ENCODE peak calls at places on chromosomes 3 and 15, in four cellular contexts. One of them, this sample, is unnamed.

GRCh38 chr3:98945006-98945626 is 43.6 kb upstream of the DCBLD2 start:
- DNase-seq in gastrocnemius medialis: no peak
- DNase-seq in Caco-2: no peak
- DNase-seq in HL-60: no peak
- DNase-seq in this sample: no peak

GRCh38 chr15:89155656-89156055 is 65.7 kb downstream of the RLBP1 start:
- DNase-seq in gastrocnemius medialis: peak
- DNase-seq in Caco-2: no peak
- DNase-seq in HL-60: no peak
- DNase-seq in this sample: peak

GRCh38 chr3:197478746-197479668 is 76.8 kb downstream of the BDH1 start:
- DNase-seq in HL-60: no peak
- DNase-seq in gastrocnemius medialis: no peak
- DNase-seq in Caco-2: no peak
- DNase-seq in this sample: peak

GRCh38 chr3:187291512-187292132 is at the start of gene MASP1:
- DNase-seq in Caco-2: peak
- DNase-seq in HL-60: no peak
- DNase-seq in gastrocnemius medialis: peak
- DNase-seq in this sample: no peak

GRCh38 chr3:119619094-119619493 is 21.4 kb downstream of the PLA1A start:
- DNase-seq in Caco-2: no peak
- DNase-seq in HL-60: no peak
- DNase-seq in gastrocnemius medialis: no peak
- DNase-seq in this sample: no peak

GRCh38 chr15:64589435-64590084 is 129.2 kb downstream of the ZNF609 start:
- DNase-seq in gastrocnemius medialis: no peak
- DNase-seq in HL-60: no peak
- DNase-seq in Caco-2: no peak
- DNase-seq in this sample: no peak

GRCh38 chr3:136350132-136350531 is 100.0 kb downstream of the PCCB start:
- DNase-seq in HL-60: no peak
- DNase-seq in gastrocnemius medialis: peak
- DNase-seq in Caco-2: no peak
- DNase-seq in this sample: no peak

GRCh38 chr15:70050970-70051369 is 46.7 kb downstream of the TLE3 start:
- DNase-seq in gastrocnemius medialis: no peak
- DNase-seq in Caco-2: no peak
- DNase-seq in HL-60: no peak
- DNase-seq in this sample: no peak

GRCh38 chr15:23897576-23897975 is 210.5 kb upstream of the NDN start:
- DNase-seq in Caco-2: no peak
- DNase-seq in HL-60: no peak
- DNase-seq in gastrocnemius medialis: no peak
- DNase-seq in this sample: no peak

GRCh38 chr3:195071011-195071728 is 199.8 kb downstream of the XXYLT1 start:
- DNase-seq in HL-60: no peak
- DNase-seq in gastrocnemius medialis: no peak
- DNase-seq in Caco-2: no peak
- DNase-seq in this sample: peak

GRCh38 chr3:138694287-138695007 is 85.9 kb downstream of the FAIM start:
- DNase-seq in HL-60: no peak
- DNase-seq in Caco-2: no peak
- DNase-seq in gastrocnemius medialis: no peak
- DNase-seq in this sample: no peak

GRCh38 chr15:67199391-67199790 is 55.1 kb downstream of the AAGAB start:
- DNase-seq in Caco-2: no peak
- DNase-seq in HL-60: no peak
- DNase-seq in gastrocnemius medialis: no peak
- DNase-seq in this sample: no peak

GRCh38 chr3:187744169-187745151 is 808 bp downstream of the BCL6 start:
- DNase-seq in gastrocnemius medialis: peak
- DNase-seq in Caco-2: peak
- DNase-seq in HL-60: no peak
- DNase-seq in this sample: no peak

GRCh38 chr3:186599142-186599784 is 13.6 kb upstream of the AHSG start:
- DNase-seq in Caco-2: peak
- DNase-seq in gastrocnemius medialis: no peak
- DNase-seq in HL-60: no peak
- DNase-seq in this sample: no peak

GRCh38 chr3:56042326-56042951 is 425.8 kb downstream of the ERC2 start:
- DNase-seq in gastrocnemius medialis: no peak
- DNase-seq in Caco-2: peak
- DNase-seq in HL-60: no peak
- DNase-seq in this sample: no peak

GRCh38 chr3:143443851-143444331 is 324.3 kb downstream of the CHST2 start:
- DNase-seq in gastrocnemius medialis: peak
- DNase-seq in HL-60: peak
- DNase-seq in Caco-2: no peak
- DNase-seq in this sample: peak

GRCh38 chr3:107676469-107677309 is 153.9 kb downstream of the BBX start:
- DNase-seq in Caco-2: no peak
- DNase-seq in HL-60: no peak
- DNase-seq in gastrocnemius medialis: no peak
- DNase-seq in this sample: no peak

GRCh38 chr3:49972656-49973055 is 32.7 kb downstream of the RBM6 start:
- DNase-seq in HL-60: no peak
- DNase-seq in gastrocnemius medialis: no peak
- DNase-seq in Caco-2: no peak
- DNase-seq in this sample: no peak

DNA sequence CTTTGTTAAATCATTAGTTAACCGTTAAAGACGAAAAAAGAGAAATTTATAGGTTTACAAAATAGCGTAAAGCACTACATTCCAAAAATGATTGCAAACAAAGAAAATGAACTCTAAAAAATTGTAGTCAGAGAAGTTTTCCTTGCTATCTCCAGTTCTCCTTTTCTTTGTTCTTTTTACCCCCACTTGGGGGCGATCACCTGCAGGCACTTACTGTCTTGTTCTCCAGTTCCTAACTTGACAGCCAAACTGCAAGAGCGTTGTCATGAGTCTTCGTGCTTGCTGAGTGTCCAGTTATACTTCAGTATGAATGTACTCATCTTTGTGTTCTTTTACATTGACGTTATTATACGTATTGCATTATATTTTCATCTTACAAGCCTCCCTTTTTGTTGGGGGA is 54.5 kb downstream of the CHD2 start:
- DNase-seq in HL-60: no peak
- DNase-seq in gastrocnemius medialis: peak
- DNase-seq in Caco-2: peak
- DNase-seq in this sample: no peak
- TF ChIP-seq CTCF in HL-60: no peak
- TF ChIP-seq CTCF in gastrocnemius medialis: no peak
- TF ChIP-seq CTCF in Caco-2: peak
- TF ChIP-seq CTCF in this sample: no peak

GRCh38 chr3:36408146-36408545 is 27.8 kb downstream of the STAC start:
- DNase-seq in Caco-2: peak
- DNase-seq in HL-60: no peak
- DNase-seq in gastrocnemius medialis: no peak
- DNase-seq in this sample: no peak
- TF ChIP-seq CTCF in Caco-2: no peak
- TF ChIP-seq CTCF in HL-60: no peak
- TF ChIP-seq CTCF in gastrocnemius medialis: no peak
- TF ChIP-seq CTCF in this sample: no peak

DNA sequence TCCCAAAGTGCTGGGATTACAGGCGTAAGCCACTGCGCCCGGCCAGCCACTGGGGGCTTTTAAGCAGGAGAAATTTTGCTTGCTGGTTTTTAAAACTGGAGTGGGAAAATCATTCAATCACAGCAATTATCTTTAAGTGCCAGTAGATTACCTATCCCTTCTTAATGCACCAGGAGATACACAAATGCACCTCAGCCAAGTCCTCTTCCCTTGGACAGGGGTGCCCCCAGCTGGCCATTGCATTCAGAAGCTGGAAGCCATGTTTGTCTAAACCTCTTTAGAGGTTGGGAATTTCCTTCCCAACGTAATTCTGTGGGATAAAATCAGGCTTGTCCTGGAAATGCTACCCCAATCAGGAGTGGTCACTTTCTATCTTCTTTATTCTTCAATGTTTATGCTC is 26.6 kb downstream of the MIX23 start:
- DNase-seq in HL-60: no peak
- DNase-seq in Caco-2: peak
- DNase-seq in gastrocnemius medialis: no peak
- DNase-seq in this sample: no peak
- TF ChIP-seq CTCF in HL-60: peak
- TF ChIP-seq CTCF in Caco-2: peak
- TF ChIP-seq CTCF in gastrocnemius medialis: no peak
- TF ChIP-seq CTCF in this sample: no peak

DNA sequence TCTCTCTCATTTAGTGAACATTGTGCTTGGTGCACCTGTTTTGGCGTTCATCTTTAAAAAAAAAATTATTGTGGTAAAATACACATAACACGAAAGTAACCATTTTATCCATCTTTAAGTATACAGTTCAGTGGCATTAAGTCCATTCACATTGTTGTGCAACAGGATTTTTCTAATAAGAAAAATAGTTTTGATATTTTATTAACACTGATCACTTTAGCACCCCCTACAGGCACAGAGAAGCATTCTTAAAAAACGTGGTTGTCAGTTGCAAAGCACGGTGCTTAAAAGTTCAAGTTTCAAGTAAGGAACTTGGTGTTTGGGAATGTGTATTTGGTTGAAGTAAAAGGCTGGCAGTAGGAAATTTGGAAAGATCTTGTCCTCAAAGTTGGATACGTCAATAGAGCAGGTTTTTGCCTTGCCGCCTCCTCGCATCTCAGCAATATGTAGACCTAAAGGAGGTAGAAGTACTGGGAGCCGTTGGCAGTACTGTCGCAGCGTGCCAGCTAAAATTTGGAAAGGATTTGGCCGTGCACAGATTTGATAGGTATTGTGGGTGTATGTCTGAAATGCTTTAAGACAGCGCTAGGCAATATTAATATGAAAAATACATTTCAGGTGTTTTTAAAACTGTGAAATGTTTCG is 110.4 kb downstream of the LRRC28 start:
- DNase-seq in HL-60: no peak
- DNase-seq in gastrocnemius medialis: no peak
- DNase-seq in Caco-2: no peak
- DNase-seq in this sample: no peak
- TF ChIP-seq CTCF in HL-60: no peak
- TF ChIP-seq CTCF in gastrocnemius medialis: peak
- TF ChIP-seq CTCF in Caco-2: peak
- TF ChIP-seq CTCF in this sample: no peak

DNA sequence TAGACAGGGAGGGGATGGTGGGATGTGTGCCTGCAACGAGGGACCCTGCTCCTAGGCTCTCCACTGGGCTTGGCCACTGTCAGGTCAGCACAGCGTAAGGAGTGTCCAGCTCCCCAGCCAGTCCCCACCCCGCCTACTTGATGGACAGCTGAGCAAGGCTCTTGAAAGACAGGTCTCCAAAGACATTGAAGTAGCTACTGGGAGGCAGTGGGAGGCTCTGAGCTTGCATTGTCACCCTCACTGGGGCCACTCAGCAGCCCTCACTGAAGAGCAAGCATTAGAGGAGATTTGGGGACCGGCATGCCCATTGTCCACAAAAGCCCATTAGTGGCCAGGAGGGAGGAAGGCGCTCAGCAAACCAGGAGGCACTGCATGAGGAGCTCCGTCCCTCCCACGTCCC is 146.5 kb downstream of the MEGF11 start:
- DNase-seq in gastrocnemius medialis: no peak
- DNase-seq in Caco-2: no peak
- DNase-seq in HL-60: no peak
- DNase-seq in this sample: no peak
- TF ChIP-seq CTCF in gastrocnemius medialis: no peak
- TF ChIP-seq CTCF in Caco-2: no peak
- TF ChIP-seq CTCF in HL-60: no peak
- TF ChIP-seq CTCF in this sample: no peak

GRCh38 chr3:18297131-18297530 is 128.0 kb downstream of the SATB1 start:
- DNase-seq in HL-60: no peak
- DNase-seq in Caco-2: no peak
- DNase-seq in gastrocnemius medialis: no peak
- DNase-seq in this sample: no peak

GRCh38 chr3:18300916-18301315 is 124.2 kb downstream of the SATB1 start:
- DNase-seq in Caco-2: no peak
- DNase-seq in gastrocnemius medialis: no peak
- DNase-seq in HL-60: no peak
- DNase-seq in this sample: no peak

GRCh38 chr3:18290130-18290529 is 135.0 kb downstream of the SATB1 start:
- DNase-seq in HL-60: no peak
- DNase-seq in Caco-2: no peak
- DNase-seq in gastrocnemius medialis: no peak
- DNase-seq in this sample: no peak

DNA sequence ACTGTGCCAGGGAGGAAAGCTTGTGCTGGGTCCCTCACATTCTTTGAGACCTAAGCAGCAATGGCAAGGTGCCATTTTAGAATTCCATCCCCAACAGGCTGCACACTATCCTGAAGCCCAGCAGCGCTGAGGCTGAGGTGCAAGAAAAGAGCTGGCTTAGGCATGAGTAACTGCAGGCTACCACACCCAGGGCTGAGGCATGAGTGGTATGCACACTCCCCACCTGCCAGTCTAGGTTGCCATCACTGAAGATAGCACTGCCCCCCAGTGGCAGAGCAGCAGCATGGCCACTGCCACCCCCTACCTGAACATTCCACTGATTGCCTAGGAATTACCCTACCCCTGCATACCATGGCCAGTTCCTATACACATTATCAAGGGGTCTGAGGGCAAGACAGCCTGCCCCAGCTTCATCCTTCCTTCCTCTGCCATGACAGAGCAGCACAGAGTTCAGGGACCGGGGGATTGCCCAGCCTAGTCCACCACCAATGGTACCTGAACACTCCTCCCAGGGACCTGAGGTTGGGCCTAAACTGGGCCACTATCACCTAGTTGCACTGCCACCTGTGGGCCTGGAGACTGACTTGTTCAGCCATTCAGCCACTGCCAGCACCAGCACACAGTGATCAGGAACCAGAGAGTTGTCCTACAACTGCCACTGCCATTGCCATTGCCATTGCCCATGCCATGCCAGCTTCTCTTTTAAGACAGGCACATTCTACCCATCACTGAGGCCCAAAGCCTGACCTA is 129.8 kb downstream of the SATB1 start:
- DNase-seq in HL-60: peak
- DNase-seq in Caco-2: peak
- DNase-seq in gastrocnemius medialis: no peak
- DNase-seq in this sample: peak
- TF ChIP-seq CTCF in HL-60: peak
- TF ChIP-seq CTCF in Caco-2: peak
- TF ChIP-seq CTCF in gastrocnemius medialis: no peak
- TF ChIP-seq CTCF in this sample: no peak